ENCODE peak calls at places on chromosomes 12 and 14, in six cellular contexts. Q, F, P, M, I and N are unnamed samples.

GRCh38 chr12:57586128-57586527 is 4.9 kb upstream of the PIP4K2C start:
- DNase-seq in Q (no peak), F (no peak), P (no peak), M (no peak), I (no peak), N (no peak)

GRCh38 chr12:19382111-19382526 is 57.2 kb upstream of the AEBP2 start:
- DNase-seq in Q (peak), F (peak), P (no peak), M (no peak), I (no peak), N (no peak)

GRCh38 chr12:59980491-59980890 is 384.7 kb downstream of the SLC16A7 start:
- DNase-seq in Q (no peak), F (no peak), P (no peak), M (no peak), I (no peak), N (no peak)

GRCh38 chr14:56608682-56609081 is 29.1 kb downstream of the TMEM260 start:
- DNase-seq in Q (no peak), F (peak), P (no peak), M (no peak), I (peak), N (no peak)

GRCh38 chr12:83390186-83390585 is 703.5 kb downstream of the TMTC2 start:
- DNase-seq in Q (no peak), F (no peak), P (no peak), M (no peak), I (no peak), N (no peak)

GRCh38 chr12:124915249-124916236 is 1.1 kb upstream of the UBC start:
- DNase-seq in Q (no peak), F (no peak), P (peak), M (peak), I (no peak), N (no peak)

GRCh38 chr14:61229475-61229888 is 51.7 kb downstream of the TMEM30B start:
- DNase-seq in Q (no peak), F (no peak), P (no peak), M (no peak), I (no peak), N (no peak)

GRCh38 chr12:75985566-75985965 is 46.0 kb downstream of the PHLDA1 start:
- DNase-seq in Q (no peak), F (no peak), P (no peak), M (no peak), I (no peak), N (no peak)

DNA sequence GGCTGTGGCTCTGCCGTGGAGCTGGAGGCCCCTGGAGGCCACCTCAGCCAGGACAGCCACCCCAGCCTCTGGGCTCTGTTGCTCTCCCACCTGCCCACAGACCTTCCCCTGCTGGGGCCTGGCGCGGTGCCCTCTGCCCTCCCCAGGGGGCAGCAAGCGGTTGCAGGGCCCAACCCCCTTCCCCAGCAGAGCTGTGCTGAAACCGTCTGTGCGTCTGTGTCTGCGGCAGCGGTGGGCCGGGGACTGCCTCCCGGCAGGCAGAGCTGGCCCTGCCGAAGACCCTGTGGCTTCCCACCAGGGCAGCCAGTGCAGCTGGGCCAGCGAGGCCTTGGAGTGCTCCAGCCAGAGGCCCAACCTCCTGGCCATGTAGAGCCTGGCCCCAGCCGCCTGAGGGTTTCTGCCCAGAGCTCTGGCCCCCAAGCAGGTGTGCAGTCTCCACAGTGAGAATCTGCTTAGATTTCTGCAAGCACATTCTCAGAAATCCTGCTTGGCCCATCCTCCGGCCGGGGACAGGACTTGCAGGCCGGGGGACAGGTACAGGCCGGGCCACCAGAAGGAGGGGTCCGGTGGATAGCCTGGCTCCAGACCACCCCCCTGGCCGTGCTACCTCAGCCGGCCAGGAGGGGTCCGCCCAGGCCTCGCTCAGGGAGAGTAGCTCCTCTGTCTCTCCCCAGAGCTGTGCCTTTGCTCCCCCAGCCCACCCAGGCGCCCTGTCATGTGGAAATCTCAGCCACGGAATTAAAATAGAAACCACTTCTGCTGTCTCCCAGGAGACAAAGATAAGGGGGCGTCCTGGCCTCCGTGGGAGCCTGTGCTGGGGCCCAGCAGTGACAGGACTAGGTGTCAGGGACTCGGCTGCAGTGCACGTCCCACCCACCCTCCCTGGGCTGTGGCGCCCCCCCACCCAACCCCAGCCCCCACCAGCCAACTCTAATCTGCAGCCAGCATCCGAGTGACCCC is 3.5 kb upstream of the CRIP2 start:
- DNase-seq in Q (no peak), F (peak), P (peak), M (no peak), I (no peak), N (peak)
- TF ChIP-seq CTCF in Q (no peak), F (peak), P (no peak), M (no peak), I (peak), N (peak)

GRCh38 chr14:47442206-47442605 is 233.2 kb downstream of the MDGA2 start:
- DNase-seq in Q (no peak), F (peak), P (no peak), M (no peak), I (no peak), N (peak)
- TF ChIP-seq CTCF in Q (no peak), F (peak), P (no peak), M (no peak), I (no peak), N (no peak)

DNA sequence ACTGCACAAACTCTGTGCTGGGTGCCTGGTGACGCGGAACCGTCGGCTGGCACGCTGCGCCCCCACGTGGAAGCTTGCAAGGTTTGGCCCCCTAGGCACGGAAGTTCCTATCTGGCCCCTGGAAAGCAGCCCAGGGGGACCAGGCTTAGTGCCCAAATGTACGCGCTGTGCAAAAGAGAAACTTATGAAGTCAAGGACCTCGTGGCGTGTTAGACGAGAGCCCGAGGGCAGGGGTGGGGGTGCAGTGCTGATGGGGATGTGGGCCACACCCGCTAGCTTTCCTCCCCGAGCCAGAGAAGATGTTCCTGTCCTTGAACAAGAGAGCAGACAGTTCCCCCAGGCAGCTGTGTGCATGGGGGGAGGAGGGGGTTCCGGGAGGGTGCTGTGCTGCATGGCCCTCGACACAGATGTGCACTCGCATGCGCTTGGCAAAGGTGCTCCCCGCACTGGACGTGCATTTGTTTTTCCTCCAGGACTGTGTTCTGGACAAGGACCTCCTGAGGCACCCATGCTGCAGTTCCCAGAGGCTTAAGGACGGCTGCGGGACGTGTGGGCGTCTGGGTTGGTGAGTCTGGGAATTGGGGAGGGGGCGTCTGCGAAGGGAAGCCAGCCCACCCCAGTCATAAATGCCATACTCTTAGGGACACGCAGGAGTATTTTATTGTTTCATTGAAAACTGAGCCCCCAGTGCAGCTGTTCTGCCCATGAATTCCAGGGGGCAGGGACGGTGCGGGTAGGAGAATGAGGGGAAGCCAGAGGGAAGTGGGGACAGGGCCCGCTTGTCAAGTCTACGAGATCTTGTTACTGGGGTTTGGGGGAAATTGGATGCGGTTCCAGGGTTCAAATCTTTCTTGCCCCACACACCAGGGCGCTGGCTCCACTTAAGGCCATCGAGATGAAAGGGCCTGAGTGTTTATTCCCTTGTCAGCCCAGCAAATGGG is 80.0 kb downstream of the NTF3 start:
- DNase-seq in Q (peak), F (peak), P (no peak), M (no peak), I (peak), N (no peak)
- TF ChIP-seq CTCF in Q (peak), F (peak), P (peak), M (no peak), I (peak), N (no peak)

DNA sequence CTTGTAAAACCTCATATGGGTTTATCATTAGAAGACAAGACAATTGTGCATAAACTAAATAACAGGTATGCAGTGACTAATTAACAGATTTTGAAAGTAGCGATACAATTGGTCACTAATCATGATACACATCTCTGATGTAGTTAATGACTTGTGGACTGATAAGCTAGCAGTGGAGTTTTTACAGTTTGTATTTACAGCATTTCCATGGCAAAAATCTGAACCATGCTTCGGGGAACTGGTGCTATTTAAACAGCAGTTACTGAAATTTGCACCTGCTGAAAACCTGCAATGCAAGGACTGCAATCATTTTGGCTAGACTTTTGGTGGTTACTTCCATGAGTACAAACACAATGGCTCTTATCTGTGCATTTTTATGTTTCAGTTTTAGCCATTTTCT is 471.2 kb downstream of the RERGL start:
- DNase-seq in Q (no peak), F (no peak), P (no peak), M (no peak), I (no peak), N (no peak)
- TF ChIP-seq CTCF in Q (no peak), F (no peak), P (no peak), M (no peak), I (no peak), N (no peak)

GRCh38 chr14:73283592-73284379 is 46.5 kb downstream of the PAPLN start:
- DNase-seq in Q (no peak), F (peak), P (no peak), M (no peak), I (no peak), N (no peak)
- TF ChIP-seq CTCF in Q (peak), F (peak), P (no peak), M (no peak), I (peak), N (no peak)

DNA sequence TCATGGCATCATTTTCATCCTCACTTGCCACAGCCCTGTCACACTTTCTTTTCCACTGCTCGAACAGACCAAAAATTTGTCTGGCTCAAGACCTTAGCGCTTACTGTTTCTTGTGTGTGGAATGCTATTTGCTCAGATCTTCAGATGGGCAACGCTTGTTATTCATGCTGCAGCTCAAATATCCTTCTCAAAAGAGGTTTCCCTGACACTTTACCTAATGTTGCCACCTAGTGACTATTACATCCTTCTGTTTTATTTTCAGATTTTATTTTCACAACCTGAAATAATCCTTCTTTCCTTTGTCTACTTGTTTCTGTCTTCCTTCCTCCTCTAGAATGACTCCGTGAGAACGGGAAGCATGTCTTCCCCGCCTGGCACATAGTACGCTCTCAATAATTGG is 5.6 kb downstream of the FBXO33 start:
- DNase-seq in Q (no peak), F (peak), P (no peak), M (no peak), I (peak), N (no peak)
- TF ChIP-seq CTCF in Q (peak), F (peak), P (no peak), M (no peak), I (peak), N (no peak)

GRCh38 chr12:105278043-105278697 is 42.2 kb upstream of the APPL2 start:
- DNase-seq in Q (peak), F (no peak), P (no peak), M (no peak), I (peak), N (no peak)

GRCh38 chr12:105280966-105281693 is 45.2 kb upstream of the APPL2 start:
- DNase-seq in Q (no peak), F (no peak), P (no peak), M (no peak), I (no peak), N (no peak)

GRCh38 chr12:105279460-105280056 is 43.6 kb upstream of the APPL2 start:
- DNase-seq in Q (no peak), F (no peak), P (no peak), M (no peak), I (peak), N (peak)

GRCh38 chr12:105285378-105285777 is 45.1 kb upstream of the C12orf75 start:
- DNase-seq in Q (no peak), F (no peak), P (no peak), M (no peak), I (no peak), N (no peak)

GRCh38 chr12:105281694-105282049 is 45.7 kb upstream of the APPL2 start:
- DNase-seq in Q (peak), F (no peak), P (no peak), M (no peak), I (no peak), N (no peak)
- TF ChIP-seq CTCF in Q (no peak), F (no peak), P (no peak), M (no peak), I (no peak), N (no peak)

GRCh38 chr14:76784881-76785280 is 23.6 kb downstream of the VASH1 start:
- DNase-seq in Q (peak), F (peak), P (peak), M (peak), I (peak), N (peak)
- TF ChIP-seq CTCF in Q (peak), F (peak), P (peak), M (peak), I (peak), N (peak)

DNA sequence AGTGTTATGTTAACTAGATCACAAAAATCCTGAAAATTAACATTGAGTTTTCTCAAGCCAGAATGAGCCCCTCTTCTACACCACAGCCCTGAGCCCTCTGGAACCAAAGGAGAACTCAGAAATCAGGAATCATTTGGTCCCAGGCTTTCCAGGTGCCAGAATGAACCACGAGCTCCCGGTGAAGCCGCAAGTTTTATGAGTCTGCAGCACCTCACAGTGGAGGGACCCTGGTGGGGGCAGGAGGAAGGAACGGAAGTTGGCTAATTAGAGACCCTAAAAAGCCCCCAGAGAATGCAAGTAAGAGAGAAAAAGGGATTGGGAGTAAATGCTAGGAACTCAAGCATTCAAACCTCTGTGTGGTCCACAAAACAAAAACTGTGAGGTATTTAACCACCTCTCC is 52.9 kb upstream of the BCL2L14 start:
- DNase-seq in Q (no peak), F (no peak), P (no peak), M (no peak), I (no peak), N (no peak)
- TF ChIP-seq CTCF in Q (peak), F (peak), P (no peak), M (no peak), I (peak), N (no peak)